ENCODE peak calls at places on chromosome 11, in seven cellular contexts. T is T1000, F is HEK293T, K is choroid plexus epithelial cell, I is NCI-H345, P is GM12891, N is body of pancreas. S is an unnamed sample.

GRCh38 chr11:16812274-16812673 is 73.8 kb downstream of the C11orf58 start:
- DNase-seq in N (no peak), I (no peak), T (no peak), P (no peak), F (no peak), K (peak; percentile 17), S (no peak)

GRCh38 chr11:131052367-131052766 is 136.1 kb upstream of the SNX19 start:
- DNase-seq in T (no peak), K (no peak), N (no peak), P (no peak), F (no peak), I (no peak), S (no peak)

GRCh38 chr11:61129608-61130523 is 27.6 kb downstream of the CD5 start:
- DNase-seq in I (no peak), K (peak; percentile 93), T (no peak), F (peak; percentile 95), N (peak; percentile 91), P (peak; percentile 100), S (peak; percentile 85)

GRCh38 chr11:108221981-108222685 is at the start of gene NPAT:
- DNase-seq in K (no peak), F (no peak), I (peak; percentile 56), P (no peak), N (no peak), T (no peak), S (no peak)

GRCh38 chr11:124874571-124875255 is 9.5 kb downstream of the ROBO3 start:
- DNase-seq in P (no peak), I (no peak), K (no peak), F (no peak), N (no peak), T (no peak), S (no peak)

GRCh38 chr11:3158131-3158591 is 6.9 kb downstream of the OSBPL5 start:
- DNase-seq in T (no peak), P (no peak), F (no peak), I (no peak), K (no peak), N (no peak), S (no peak)

GRCh38 chr11:65426839-65427690 is 4.5 kb downstream of the NEAT1 start:
- DNase-seq in F (no peak), K (peak; percentile 86), N (peak; percentile 82), I (no peak), T (no peak), P (no peak), S (peak; percentile 82)

GRCh38 chr11:83865636-83866461 is 579.7 kb upstream of the CCDC90B start:
- DNase-seq in K (peak; percentile 59), F (no peak), P (no peak), N (no peak), T (no peak), I (no peak), S (no peak)

S was measured in LoVo.